ENCODE peak calls at places on chromosome 6, in seven cellular contexts. Z is HepG2, W is mammary epithelial cell, B is stomach, F is A673, D is GM23338, R is astrocyte. M is an unnamed sample.

GRCh38 chr6:52598824-52599190 is 21.9 kb upstream of the TRAM2 start:
- DNase-seq in R (no peak), D (no peak), B (no peak), W (no peak), F (no peak), Z (no peak), M (no peak)

GRCh38 chr6:35757461-35758123 is 18.8 kb upstream of the CLPSL2 start:
- DNase-seq in D (peak; percentile 91), Z (peak; percentile 75), R (no peak), F (peak; percentile 68), B (no peak), W (no peak), M (no peak)

GRCh38 chr6:84979541-84979940 is 215.1 kb upstream of the TBX18 start:
- DNase-seq in Z (no peak), W (no peak), D (no peak), B (no peak), F (no peak), R (no peak), M (no peak)

GRCh38 chr6:89357390-89357789 is 4.9 kb upstream of the UBE2J1 start:
- DNase-seq in W (no peak), B (no peak), R (no peak), F (no peak), D (no peak), Z (no peak), M (no peak)

GRCh38 chr6:26195924-26196845 is 109.0 kb downstream of the HFE start:
- DNase-seq in Z (peak; percentile 39), R (no peak), B (no peak), F (peak; percentile 52), W (peak; percentile 27), D (no peak), M (no peak)

GRCh38 chr6:137342607-137343186 is 123.5 kb upstream of the IFNGR1 start:
- DNase-seq in D (peak; percentile 19), B (no peak), F (no peak), R (no peak), W (no peak), Z (no peak), M (no peak)

GRCh38 chr6:63352587-63353281 is 33.0 kb upstream of the LGSN start:
- DNase-seq in R (peak; percentile 4), W (peak; percentile 22), B (peak; percentile 45), Z (peak; percentile 80), F (peak; percentile 11), D (peak; percentile 52), M (no peak)

GRCh38 chr6:11277275-11278206 is 45.1 kb upstream of the NEDD9 start:
- DNase-seq in W (peak; percentile 73), F (peak; percentile 61), B (no peak), Z (peak; percentile 90), R (peak; percentile 93), D (peak; percentile 88), M (no peak)

GRCh38 chr6:133203344-133203697 is 37.8 kb upstream of the EYA4 start:
- DNase-seq in W (no peak), Z (no peak), D (no peak), R (no peak), F (no peak), B (no peak), M (no peak)

GRCh38 chr6:167140589-167141474 is 16.9 kb downstream of the GPR31 start:
- DNase-seq in D (peak; percentile 32), B (no peak), F (no peak), Z (peak; percentile 94), R (no peak), W (no peak), M (no peak)

DNA sequence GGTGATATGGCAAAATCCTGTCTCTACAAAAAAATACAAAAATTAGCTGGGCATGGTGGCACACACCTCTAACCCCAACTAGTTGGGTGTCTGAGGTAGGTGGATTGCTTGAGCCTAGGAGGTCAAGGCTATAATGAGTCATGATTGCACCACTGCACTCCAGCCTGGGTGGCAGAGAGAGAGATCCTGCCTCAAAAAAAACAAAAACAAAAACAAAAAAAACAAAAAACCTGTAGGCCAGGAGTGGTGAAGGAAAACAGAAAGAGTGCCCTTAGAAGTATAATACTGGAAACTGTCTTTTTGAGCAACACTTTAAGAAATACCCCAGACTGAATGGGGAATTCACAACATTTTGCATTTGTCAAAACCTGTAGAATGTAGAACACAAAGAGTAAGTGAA is 85.3 kb downstream of the JARID2 start:
- DNase-seq in B (no peak), W (peak; percentile 64), F (no peak), Z (peak; percentile 49), R (no peak), D (no peak), M (no peak)
- H3K4me3 ChIP-seq in B (no peak overlapping the region), W (no peak overlapping the region), F (no peak overlapping the region), Z (no peak overlapping the region), R (no peak overlapping the region), D (no peak overlapping the region), M (no peak overlapping the region)

GRCh38 chr6:43029120-43029519 is 7.7 kb downstream of the RRP36 start:
- DNase-seq in Z (no peak), W (no peak), F (no peak), B (no peak), R (no peak), D (no peak), M (no peak)

GRCh38 chr6:43021270-43022047 is at the start of gene RRP36:
- DNase-seq in R (peak; percentile 48), W (peak; percentile 63), Z (peak; percentile 74), F (peak; percentile 88), D (peak; percentile 89), B (peak; percentile 81), M (peak; percentile 95)

GRCh38 chr6:43020847-43021246 is 576 bp upstream of the RRP36 start:
- DNase-seq in Z (no peak), W (no peak), B (no peak), R (no peak), F (peak; percentile 56), D (peak; percentile 74), M (no peak)

GRCh38 chr6:43032326-43032725 is 10.9 kb downstream of the RRP36 start:
- DNase-seq in D (no peak), F (no peak), W (no peak), Z (no peak), B (no peak), R (no peak), M (no peak)

DNA sequence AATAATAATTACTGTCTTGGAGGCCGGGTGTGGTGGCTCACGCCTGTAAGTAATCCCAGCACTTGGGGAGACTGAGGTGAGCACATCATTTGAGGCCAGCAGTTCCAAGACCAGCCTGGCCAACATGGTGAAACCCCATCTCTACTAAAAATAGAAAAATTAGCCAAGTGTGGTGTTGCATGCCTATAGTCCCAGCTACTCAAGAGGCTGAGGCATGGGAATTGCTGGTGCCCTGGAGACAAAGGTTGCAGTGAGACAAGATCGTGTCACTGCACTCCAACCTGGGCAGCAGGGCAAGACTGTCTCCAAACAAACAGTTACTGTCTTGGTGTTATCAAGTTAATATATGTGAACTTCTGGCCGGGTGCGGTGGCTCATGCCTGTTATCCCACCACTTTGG is 4.9 kb downstream of the RRP36 start:
- DNase-seq in Z (no peak), D (no peak), B (no peak), R (no peak), W (no peak), F (no peak), M (no peak)
- H3K36me3 ChIP-seq in Z (peaks cover 57% of the 10 kb centered on the region), D (peaks cover 55% of the 10 kb centered on the region), B (peaks cover 72% of the 10 kb centered on the region), R (peaks cover 49% of the 10 kb centered on the region), W (peaks cover 37% of the 10 kb centered on the region), F (peaks cover 63% of the 10 kb centered on the region), M (peaks cover 72% of the 10 kb centered on the region)

DNA sequence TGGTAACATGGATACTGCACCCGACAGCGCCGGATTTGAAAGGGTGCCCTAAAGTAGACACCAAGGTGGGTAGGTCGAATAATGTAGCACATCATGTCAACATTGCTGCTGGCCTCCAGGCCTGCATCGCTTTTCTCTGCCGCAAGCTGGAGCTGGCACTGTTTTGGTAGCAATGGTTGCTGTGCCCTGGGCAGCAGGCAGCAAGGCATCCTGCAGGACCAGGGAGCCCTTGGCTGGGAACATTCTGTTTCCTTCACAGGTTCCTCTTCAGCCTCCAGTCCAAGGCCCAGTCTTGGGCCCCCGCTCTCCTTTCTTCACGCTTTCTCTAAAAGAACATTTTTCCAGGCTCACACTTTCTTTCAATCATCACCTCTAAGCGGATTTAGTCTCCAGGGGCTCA is 365.8 kb upstream of the JARID2 start:
- DNase-seq in Z (no peak), D (no peak), W (no peak), R (no peak), B (no peak), F (no peak), M (no peak)
- H3K27ac ChIP-seq in Z (no peak overlapping the region), D (peak overlapping the region; percentile 76), W (no peak overlapping the region), R (no peak overlapping the region), B (peak overlapping the region; percentile 62), F (peak overlapping the region; percentile 52), M (peak overlapping the region; percentile 37)

GRCh38 chr6:78909391-78909790 is 42.0 kb downstream of the IRAK1BP1 start:
- DNase-seq in W (no peak), B (no peak), R (no peak), Z (no peak), D (no peak), F (peak; percentile 11), M (no peak)

GRCh38 chr6:78916411-78916810 is 49.1 kb downstream of the IRAK1BP1 start:
- DNase-seq in W (peak; percentile 90), F (no peak), R (no peak), D (no peak), B (no peak), Z (no peak), M (no peak)

GRCh38 chr6:78910611-78911134 is 43.3 kb downstream of the IRAK1BP1 start:
- DNase-seq in R (peak; percentile 4), B (no peak), Z (no peak), D (peak; percentile 84), F (no peak), W (peak; percentile 8), M (no peak)

GRCh38 chr6:78908621-78909020 is 41.3 kb downstream of the IRAK1BP1 start:
- DNase-seq in B (no peak), W (peak; percentile 55), R (no peak), F (no peak), Z (no peak), D (no peak), M (no peak)

GRCh38 chr6:78911218-78911617 is 43.9 kb downstream of the IRAK1BP1 start:
- DNase-seq in W (no peak), R (no peak), D (no peak), B (no peak), Z (no peak), F (no peak), M (no peak)
- H3K4me3 ChIP-seq in W (no peak overlapping the region), R (peak overlapping the region; percentile 54), D (peak overlapping the region; percentile 68), B (peak overlapping the region; percentile 43), Z (no peak overlapping the region), F (no peak overlapping the region), M (peak overlapping the region; percentile 51)

DNA sequence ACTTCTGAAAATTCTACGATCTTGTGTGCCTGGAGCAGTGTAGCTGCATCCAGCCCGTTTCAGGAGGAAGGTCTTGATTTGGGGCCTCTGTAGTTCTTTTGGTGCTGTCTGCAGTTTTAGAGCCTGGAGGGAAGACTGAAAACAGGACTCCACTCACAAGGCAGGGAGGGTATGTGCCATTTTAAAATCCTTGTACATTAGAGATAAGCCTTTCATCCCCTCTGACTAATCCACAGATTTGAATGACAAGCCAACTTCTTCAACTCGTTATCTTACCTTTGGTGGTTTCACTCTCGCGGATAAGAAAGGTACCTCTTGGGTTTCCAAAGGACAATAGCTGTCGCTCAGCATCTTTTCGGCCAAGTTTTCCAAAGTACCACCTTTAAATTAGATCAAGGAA is 98.0 kb upstream of the TRAF3IP2 start:
- DNase-seq in B (no peak), D (no peak), Z (no peak), F (no peak), W (no peak), R (no peak), M (no peak)
- H3K36me3 ChIP-seq in B (peaks cover 51% of the 10 kb centered on the region), D (peaks cover 3% of the 10 kb centered on the region), Z (no peaks in the 10 kb centered on the region), F (no peaks in the 10 kb centered on the region), W (peaks cover 8% of the 10 kb centered on the region), R (peaks cover 16% of the 10 kb centered on the region), M (peaks cover 5% of the 10 kb centered on the region)